ENCODE peak calls at places on chromosomes 7 and 10, in five cellular contexts. Z, C, H, R and S are unnamed samples.

GRCh38 chr10:25177754-25178135 is 2.9 kb downstream of the GPR158 start:
- DNase-seq in Z (no peak), C (no peak), H (no peak), R (no peak), S (no peak)

GRCh38 chr10:4840151-4840550 is 14.1 kb downstream of the AKR1E2 start:
- DNase-seq in Z (no peak), C (no peak), H (no peak), R (no peak), S (no peak)

GRCh38 chr7:104010052-104010909 is 20.8 kb upstream of the RELN start:
- DNase-seq in Z (no peak), C (no peak), H (no peak), R (no peak), S (no peak)

GRCh38 chr7:12257582-12257981 is 46.5 kb downstream of the TMEM106B start:
- DNase-seq in Z (peak), C (no peak), H (no peak), R (peak), S (no peak)

GRCh38 chr7:155860461-155860839 is 48.2 kb upstream of the SHH start:
- DNase-seq in Z (no peak), C (no peak), H (no peak), R (no peak), S (no peak)

GRCh38 chr7:122518488-122518887 is 180.4 kb downstream of the RNF133 start:
- DNase-seq in Z (no peak), C (no peak), H (no peak), R (no peak), S (no peak)

GRCh38 chr7:91082854-91083495 is 181.3 kb upstream of the FZD1 start:
- DNase-seq in Z (no peak), C (no peak), H (no peak), R (peak), S (no peak)

GRCh38 chr7:600149-600814 is 80.6 kb upstream of the PDGFA start:
- DNase-seq in Z (no peak), C (no peak), H (no peak), R (no peak), S (no peak)

GRCh38 chr7:11699666-11700065 is 132.3 kb downstream of the THSD7A start:
- DNase-seq in Z (no peak), C (no peak), H (no peak), R (no peak), S (no peak)

GRCh38 chr10:11539191-11539868 is 72.1 kb downstream of the USP6NL start:
- DNase-seq in Z (no peak), C (no peak), H (no peak), R (no peak), S (no peak)

GRCh38 chr7:66043681-66044497 is 31.7 kb upstream of the ASL start:
- DNase-seq in Z (peak), C (no peak), H (no peak), R (no peak), S (peak)

GRCh38 chr10:132209130-132209529 is 22.4 kb downstream of the DPYSL4 start:
- DNase-seq in Z (no peak), C (no peak), H (no peak), R (no peak), S (peak)

GRCh38 chr10:100969175-100970075 is at the start of gene SEMA4G:
- DNase-seq in Z (peak), C (no peak), H (no peak), R (peak), S (peak)